ENCODE peak calls at places on chromosome 12, in five cellular contexts. One of them, this sample, is unnamed.

GRCh38 chr12:95326450-95326849 is 108.8 kb downstream of the VEZT start:
- DNase-seq in sigmoid colon: no peak
- DNase-seq in HCT116: no peak
- DNase-seq in BJ: no peak
- DNase-seq in esophagus muscularis mucosa: peak; percentile 75
- DNase-seq in this sample: no peak

GRCh38 chr12:124864326-124864752 is 675 bp upstream of the SCARB1 start:
- DNase-seq in HCT116: no peak
- DNase-seq in esophagus muscularis mucosa: no peak
- DNase-seq in sigmoid colon: no peak
- DNase-seq in BJ: no peak
- DNase-seq in this sample: no peak

GRCh38 chr12:100574262-100575074 is 984 bp downstream of the GAS2L3 start:
- DNase-seq in HCT116: no peak
- DNase-seq in BJ: no peak
- DNase-seq in esophagus muscularis mucosa: no peak
- DNase-seq in sigmoid colon: no peak
- DNase-seq in this sample: no peak

GRCh38 chr12:47085815-47086252 is 6.1 kb upstream of the AMIGO2 start:
- DNase-seq in HCT116: no peak
- DNase-seq in BJ: no peak
- DNase-seq in sigmoid colon: no peak
- DNase-seq in esophagus muscularis mucosa: no peak
- DNase-seq in this sample: no peak

GRCh38 chr12:41462312-41462711 is 274.2 kb downstream of the PDZRN4 start:
- DNase-seq in esophagus muscularis mucosa: no peak
- DNase-seq in sigmoid colon: no peak
- DNase-seq in BJ: no peak
- DNase-seq in HCT116: no peak
- DNase-seq in this sample: no peak

GRCh38 chr12:65853489-65854157 is 29.3 kb downstream of the HMGA2 start:
- DNase-seq in esophagus muscularis mucosa: no peak
- DNase-seq in HCT116: no peak
- DNase-seq in sigmoid colon: no peak
- DNase-seq in BJ: peak; percentile 70
- DNase-seq in this sample: no peak

GRCh38 chr12:67452119-67452805 is 183.1 kb downstream of the CAND1 start:
- DNase-seq in HCT116: no peak
- DNase-seq in BJ: no peak
- DNase-seq in esophagus muscularis mucosa: no peak
- DNase-seq in sigmoid colon: no peak
- DNase-seq in this sample: peak; percentile 90

GRCh38 chr12:22709292-22709691 is 84.3 kb downstream of the ETNK1 start:
- DNase-seq in sigmoid colon: no peak
- DNase-seq in HCT116: peak; percentile 26
- DNase-seq in esophagus muscularis mucosa: no peak
- DNase-seq in BJ: no peak
- DNase-seq in this sample: peak; percentile 46

GRCh38 chr12:107622005-107622404 is 63.6 kb upstream of the PWP1 start:
- DNase-seq in BJ: no peak
- DNase-seq in esophagus muscularis mucosa: no peak
- DNase-seq in HCT116: peak; percentile 42
- DNase-seq in sigmoid colon: no peak
- DNase-seq in this sample: peak; percentile 29

GRCh38 chr12:2058837-2059236 is 6.0 kb downstream of the CACNA1C start:
- DNase-seq in HCT116: no peak
- DNase-seq in BJ: no peak
- DNase-seq in esophagus muscularis mucosa: no peak
- DNase-seq in sigmoid colon: no peak
- DNase-seq in this sample: no peak

GRCh38 chr12:113465808-113466769 is 5.6 kb downstream of the LHX5 start:
- DNase-seq in BJ: no peak
- DNase-seq in sigmoid colon: no peak
- DNase-seq in esophagus muscularis mucosa: no peak
- DNase-seq in HCT116: no peak
- DNase-seq in this sample: no peak

GRCh38 chr12:113468365-113469223 is 3.1 kb downstream of the LHX5 start:
- DNase-seq in BJ: no peak
- DNase-seq in esophagus muscularis mucosa: no peak
- DNase-seq in sigmoid colon: no peak
- DNase-seq in HCT116: no peak
- DNase-seq in this sample: no peak

GRCh38 chr12:113466770-113467153 is 4.9 kb downstream of the LHX5 start:
- DNase-seq in BJ: no peak
- DNase-seq in HCT116: no peak
- DNase-seq in esophagus muscularis mucosa: no peak
- DNase-seq in sigmoid colon: no peak
- DNase-seq in this sample: no peak

GRCh38 chr12:113467514-113468364 is 3.9 kb downstream of the LHX5 start:
- DNase-seq in HCT116: no peak
- DNase-seq in sigmoid colon: no peak
- DNase-seq in BJ: no peak
- DNase-seq in esophagus muscularis mucosa: no peak
- DNase-seq in this sample: no peak

DNA sequence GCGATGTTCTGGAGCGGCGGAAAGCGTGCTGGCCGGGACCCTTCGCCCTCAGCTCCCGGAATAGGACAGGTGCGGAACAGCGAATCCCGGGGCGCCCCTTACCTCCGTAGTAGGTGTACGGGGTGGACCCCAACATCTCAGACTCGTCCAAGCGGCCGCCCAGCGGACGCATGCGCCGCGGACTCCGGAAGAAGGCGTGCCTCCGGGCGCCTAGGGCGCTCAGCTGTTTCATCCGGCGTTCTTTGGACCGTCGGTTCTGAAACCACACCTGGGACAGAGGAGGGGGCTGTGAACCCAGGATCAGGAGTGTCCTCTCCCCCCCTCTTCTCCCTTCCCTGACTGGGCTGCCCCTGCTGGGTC is 4.5 kb downstream of the LHX5 start:
- DNase-seq in BJ: no peak
- DNase-seq in HCT116: no peak
- DNase-seq in sigmoid colon: no peak
- DNase-seq in esophagus muscularis mucosa: no peak
- DNase-seq in this sample: no peak
- H3K4me3 ChIP-seq in BJ: peak overlapping the region; percentile 36
- H3K4me3 ChIP-seq in HCT116: peak overlapping the region; percentile 68
- H3K4me3 ChIP-seq in sigmoid colon: no peak overlapping the region
- H3K4me3 ChIP-seq in esophagus muscularis mucosa: peak overlapping the region; percentile 41
- H3K4me3 ChIP-seq in this sample: peak overlapping the region; percentile 1

GRCh38 chr12:46071335-46071734 is 81.0 kb upstream of the SCAF11 start:
- DNase-seq in esophagus muscularis mucosa: no peak
- DNase-seq in sigmoid colon: no peak
- DNase-seq in BJ: no peak
- DNase-seq in HCT116: no peak
- DNase-seq in this sample: peak; percentile 41
- TF ChIP-seq CTCF in esophagus muscularis mucosa: no peak
- TF ChIP-seq CTCF in sigmoid colon: no peak
- TF ChIP-seq CTCF in BJ: no peak
- TF ChIP-seq CTCF in HCT116: no peak
- TF ChIP-seq CTCF in this sample: no peak

GRCh38 chr12:53860426-53861223 is 78.0 kb upstream of the HOXC13 start:
- DNase-seq in HCT116: no peak
- DNase-seq in esophagus muscularis mucosa: peak; percentile 14
- DNase-seq in sigmoid colon: no peak
- DNase-seq in BJ: no peak
- DNase-seq in this sample: no peak

DNA sequence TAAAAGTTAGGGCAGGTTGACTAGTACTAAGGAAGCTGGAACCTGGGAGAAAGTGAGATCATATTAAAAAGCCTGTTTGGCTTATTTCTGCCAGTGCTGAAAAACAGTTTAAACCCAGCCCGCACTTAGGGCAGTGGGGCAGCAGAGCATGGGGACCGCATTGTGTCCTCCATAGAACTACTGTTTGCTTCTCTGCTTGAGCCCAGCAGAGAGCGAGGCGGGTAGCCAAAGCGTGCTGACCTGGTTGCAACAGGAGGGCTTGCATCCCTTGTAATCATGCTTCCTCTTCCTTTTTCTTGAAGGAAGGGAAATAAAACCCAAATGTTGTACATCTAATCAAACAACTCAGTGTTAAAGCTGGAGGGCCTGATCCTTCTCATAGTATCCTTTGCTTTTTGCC is 82.5 kb upstream of the HOXC13 start:
- DNase-seq in BJ: no peak
- DNase-seq in esophagus muscularis mucosa: peak; percentile 8
- DNase-seq in sigmoid colon: no peak
- DNase-seq in HCT116: no peak
- DNase-seq in this sample: no peak
- H3K4me3 ChIP-seq in BJ: no peak overlapping the region
- H3K4me3 ChIP-seq in esophagus muscularis mucosa: no peak overlapping the region
- H3K4me3 ChIP-seq in sigmoid colon: no peak overlapping the region
- H3K4me3 ChIP-seq in HCT116: no peak overlapping the region
- H3K4me3 ChIP-seq in this sample: no peak overlapping the region

GRCh38 chr12:8779862-8780261 is 42.6 kb upstream of the A2ML1 start:
- DNase-seq in esophagus muscularis mucosa: no peak
- DNase-seq in HCT116: no peak
- DNase-seq in sigmoid colon: no peak
- DNase-seq in BJ: no peak
- DNase-seq in this sample: peak; percentile 5

GRCh38 chr12:8779281-8779680 is 43.1 kb upstream of the A2ML1 start:
- DNase-seq in esophagus muscularis mucosa: no peak
- DNase-seq in HCT116: no peak
- DNase-seq in sigmoid colon: no peak
- DNase-seq in BJ: no peak
- DNase-seq in this sample: no peak

GRCh38 chr12:8784464-8784863 is 38.0 kb upstream of the A2ML1 start:
- DNase-seq in esophagus muscularis mucosa: no peak
- DNase-seq in sigmoid colon: no peak
- DNase-seq in HCT116: no peak
- DNase-seq in BJ: no peak
- DNase-seq in this sample: no peak

GRCh38 chr12:8781326-8781725 is 41.1 kb upstream of the A2ML1 start:
- DNase-seq in BJ: no peak
- DNase-seq in sigmoid colon: no peak
- DNase-seq in HCT116: no peak
- DNase-seq in esophagus muscularis mucosa: no peak
- DNase-seq in this sample: no peak

GRCh38 chr12:8780389-8780788 is 42.0 kb upstream of the A2ML1 start:
- DNase-seq in BJ: no peak
- DNase-seq in esophagus muscularis mucosa: no peak
- DNase-seq in HCT116: peak; percentile 18
- DNase-seq in sigmoid colon: no peak
- DNase-seq in this sample: peak; percentile 35
- TF ChIP-seq CTCF in BJ: peak; percentile 39
- TF ChIP-seq CTCF in esophagus muscularis mucosa: no peak
- TF ChIP-seq CTCF in HCT116: peak; percentile 49
- TF ChIP-seq CTCF in sigmoid colon: peak; percentile 15
- TF ChIP-seq CTCF in this sample: peak; percentile 21

DNA sequence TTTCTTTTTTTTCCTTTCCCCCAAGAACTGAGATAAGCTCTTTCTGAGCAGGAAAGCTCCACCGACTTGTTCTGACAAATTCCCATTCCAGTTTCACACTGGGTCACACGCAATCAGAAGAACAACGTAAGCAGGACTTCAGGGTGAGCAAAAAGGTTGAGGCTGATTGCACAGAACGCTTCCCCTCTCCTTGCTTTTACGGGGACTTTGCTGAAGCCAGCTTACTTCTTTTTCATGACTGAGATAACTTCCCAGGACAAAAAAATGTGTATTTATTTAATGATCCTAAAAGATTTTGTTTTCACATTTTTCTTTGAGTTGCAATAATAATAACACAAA is 153.2 kb downstream of the PHLDA1 start:
- DNase-seq in esophagus muscularis mucosa: no peak
- DNase-seq in sigmoid colon: no peak
- DNase-seq in BJ: no peak
- DNase-seq in HCT116: no peak
- DNase-seq in this sample: no peak
- H3K4me3 ChIP-seq in esophagus muscularis mucosa: no peak overlapping the region
- H3K4me3 ChIP-seq in sigmoid colon: no peak overlapping the region
- H3K4me3 ChIP-seq in BJ: no peak overlapping the region
- H3K4me3 ChIP-seq in HCT116: no peak overlapping the region
- H3K4me3 ChIP-seq in this sample: no peak overlapping the region

DNA sequence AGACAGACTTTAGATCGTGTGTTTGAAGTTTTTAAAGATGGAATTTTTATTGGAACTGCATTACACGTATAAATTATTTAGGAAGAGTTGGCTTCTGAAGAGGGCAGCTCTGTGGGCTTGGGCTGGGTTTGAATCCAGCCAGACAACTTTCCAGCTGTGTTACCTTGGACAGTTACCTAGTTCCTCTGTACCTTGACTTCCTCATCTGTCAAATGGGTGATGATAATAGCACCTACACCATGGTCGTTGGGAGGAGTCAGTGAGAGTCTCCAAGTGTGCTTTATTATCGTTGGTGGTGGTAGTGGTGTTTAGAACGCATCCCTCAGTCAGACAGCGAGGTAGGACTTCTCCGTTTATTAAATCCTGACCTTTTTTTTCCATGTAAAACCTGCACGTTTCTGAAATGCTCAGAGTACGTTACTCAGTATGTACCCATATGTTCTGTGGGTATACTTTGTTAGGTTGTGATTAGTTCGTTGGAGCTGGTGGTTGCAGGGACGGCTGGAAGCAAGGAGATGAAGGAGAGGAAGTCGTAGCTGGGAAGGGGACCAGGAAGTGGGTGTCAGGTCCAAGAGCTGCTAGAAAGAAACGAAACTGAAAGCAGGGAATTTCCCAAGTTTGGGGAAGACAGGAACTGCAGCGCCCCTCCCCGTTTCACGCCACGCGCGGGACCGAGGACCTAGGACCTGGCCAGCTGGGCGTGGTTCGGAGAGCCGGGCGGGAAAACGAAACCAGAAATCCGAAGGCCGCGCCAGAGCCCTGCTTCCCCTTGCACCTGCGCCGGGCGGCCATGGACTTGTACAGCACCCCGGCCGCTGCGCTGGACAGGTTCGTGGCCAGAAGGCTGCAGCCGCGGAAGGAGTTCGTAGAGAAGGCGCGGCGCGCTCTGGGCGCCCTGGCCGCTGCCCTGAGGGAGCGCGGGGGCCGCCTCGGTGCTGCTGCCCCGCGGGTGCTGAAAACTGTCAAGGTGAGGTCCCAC is at the start of gene OAS3:
- DNase-seq in esophagus muscularis mucosa: peak; percentile 97
- DNase-seq in sigmoid colon: peak; percentile 92
- DNase-seq in HCT116: peak; percentile 22
- DNase-seq in BJ: peak; percentile 28
- DNase-seq in this sample: peak; percentile 72
- TF ChIP-seq CTCF in esophagus muscularis mucosa: no peak
- TF ChIP-seq CTCF in sigmoid colon: no peak
- TF ChIP-seq CTCF in HCT116: no peak
- TF ChIP-seq CTCF in BJ: no peak
- TF ChIP-seq CTCF in this sample: no peak